ENCODE peak calls at places on chromosomes 4 and X, in four cellular contexts. One of them, this sample, is unnamed.

GRCh38 chr4:1405636-1406415 is 416 bp downstream of the NKX1-1 start:
- DNase-seq in stimulated activated CD4-positive, alpha-beta T cell treated with anti-CD3 and anti-CD28 coated beads, TNF-alpha, amount 100 ng/mL, for 4 hours: no peak
- DNase-seq in HuH-7: no peak
- DNase-seq in pancreas: no peak
- DNase-seq in this sample: peak; percentile 54

GRCh38 chrX:110846071-110846470 is 50.5 kb upstream of the CHRDL1 start:
- DNase-seq in stimulated activated CD4-positive, alpha-beta T cell treated with anti-CD3 and anti-CD28 coated beads, TNF-alpha, amount 100 ng/mL, for 4 hours: no peak
- DNase-seq in HuH-7: no peak
- DNase-seq in pancreas: no peak
- DNase-seq in this sample: no peak

GRCh38 chr4:183960912-183961569 is 55.9 kb downstream of the STOX2 start:
- DNase-seq in stimulated activated CD4-positive, alpha-beta T cell treated with anti-CD3 and anti-CD28 coated beads, TNF-alpha, amount 100 ng/mL, for 4 hours: no peak
- DNase-seq in HuH-7: no peak
- DNase-seq in pancreas: no peak
- DNase-seq in this sample: peak; percentile 70

GRCh38 chr4:148542922-148543623 is 100.9 kb upstream of the NR3C2 start:
- DNase-seq in stimulated activated CD4-positive, alpha-beta T cell treated with anti-CD3 and anti-CD28 coated beads, TNF-alpha, amount 100 ng/mL, for 4 hours: no peak
- DNase-seq in HuH-7: no peak
- DNase-seq in pancreas: no peak
- DNase-seq in this sample: no peak

GRCh38 chr4:10086506-10087120 is 30.0 kb downstream of the WDR1 start:
- DNase-seq in stimulated activated CD4-positive, alpha-beta T cell treated with anti-CD3 and anti-CD28 coated beads, TNF-alpha, amount 100 ng/mL, for 4 hours: no peak
- DNase-seq in HuH-7: no peak
- DNase-seq in pancreas: no peak
- DNase-seq in this sample: no peak

GRCh38 chrX:33336783-33337182 is 125.4 kb upstream of the DMD start:
- DNase-seq in stimulated activated CD4-positive, alpha-beta T cell treated with anti-CD3 and anti-CD28 coated beads, TNF-alpha, amount 100 ng/mL, for 4 hours: no peak
- DNase-seq in HuH-7: no peak
- DNase-seq in pancreas: peak; percentile 14
- DNase-seq in this sample: peak; percentile 62

GRCh38 chr4:123836919-123837605 is 440.5 kb downstream of the SPRY1 start:
- DNase-seq in stimulated activated CD4-positive, alpha-beta T cell treated with anti-CD3 and anti-CD28 coated beads, TNF-alpha, amount 100 ng/mL, for 4 hours: no peak
- DNase-seq in HuH-7: no peak
- DNase-seq in pancreas: no peak
- DNase-seq in this sample: no peak

GRCh38 chr4:182143822-182144620 is 99.2 kb upstream of the TENM3 start:
- DNase-seq in stimulated activated CD4-positive, alpha-beta T cell treated with anti-CD3 and anti-CD28 coated beads, TNF-alpha, amount 100 ng/mL, for 4 hours: no peak
- DNase-seq in HuH-7: no peak
- DNase-seq in pancreas: peak; percentile 13
- DNase-seq in this sample: peak; percentile 88

GRCh38 chr4:138901177-138901576 is 114.4 kb upstream of the NOCT start:
- DNase-seq in stimulated activated CD4-positive, alpha-beta T cell treated with anti-CD3 and anti-CD28 coated beads, TNF-alpha, amount 100 ng/mL, for 4 hours: no peak
- DNase-seq in HuH-7: no peak
- DNase-seq in pancreas: no peak
- DNase-seq in this sample: no peak

GRCh38 chrX:38664285-38664684 is 102.9 kb downstream of the TSPAN7 start:
- DNase-seq in stimulated activated CD4-positive, alpha-beta T cell treated with anti-CD3 and anti-CD28 coated beads, TNF-alpha, amount 100 ng/mL, for 4 hours: no peak
- DNase-seq in HuH-7: peak; percentile 5
- DNase-seq in pancreas: peak; percentile 24
- DNase-seq in this sample: peak; percentile 62

GRCh38 chr4:142379277-142380051 is 466.6 kb downstream of the INPP4B start:
- DNase-seq in stimulated activated CD4-positive, alpha-beta T cell treated with anti-CD3 and anti-CD28 coated beads, TNF-alpha, amount 100 ng/mL, for 4 hours: no peak
- DNase-seq in HuH-7: no peak
- DNase-seq in pancreas: no peak
- DNase-seq in this sample: peak; percentile 59

GRCh38 chr4:79030973-79031372 is 91.7 kb upstream of the PAQR3 start:
- DNase-seq in stimulated activated CD4-positive, alpha-beta T cell treated with anti-CD3 and anti-CD28 coated beads, TNF-alpha, amount 100 ng/mL, for 4 hours: no peak
- DNase-seq in HuH-7: no peak
- DNase-seq in pancreas: no peak
- DNase-seq in this sample: no peak

GRCh38 chr4:52751349-52751911 is at the start of gene ERVMER34-1:
- DNase-seq in stimulated activated CD4-positive, alpha-beta T cell treated with anti-CD3 and anti-CD28 coated beads, TNF-alpha, amount 100 ng/mL, for 4 hours: no peak
- DNase-seq in HuH-7: peak; percentile 83
- DNase-seq in pancreas: peak; percentile 84
- DNase-seq in this sample: peak; percentile 95

GRCh38 chr4:94889961-94890360 is 132.2 kb downstream of the BMPR1B start:
- DNase-seq in stimulated activated CD4-positive, alpha-beta T cell treated with anti-CD3 and anti-CD28 coated beads, TNF-alpha, amount 100 ng/mL, for 4 hours: no peak
- DNase-seq in HuH-7: no peak
- DNase-seq in pancreas: no peak
- DNase-seq in this sample: no peak

GRCh38 chr4:113148925-113149324 is 99.5 kb downstream of the ANK2 start:
- DNase-seq in stimulated activated CD4-positive, alpha-beta T cell treated with anti-CD3 and anti-CD28 coated beads, TNF-alpha, amount 100 ng/mL, for 4 hours: no peak
- DNase-seq in HuH-7: no peak
- DNase-seq in pancreas: no peak
- DNase-seq in this sample: no peak

GRCh38 chr4:183312841-183313240 is 7.2 kb downstream of the CLDN22 start:
- DNase-seq in stimulated activated CD4-positive, alpha-beta T cell treated with anti-CD3 and anti-CD28 coated beads, TNF-alpha, amount 100 ng/mL, for 4 hours: no peak
- DNase-seq in HuH-7: no peak
- DNase-seq in pancreas: no peak
- DNase-seq in this sample: no peak

GRCh38 chr4:825969-826330 is at the start of gene CPLX1:
- DNase-seq in stimulated activated CD4-positive, alpha-beta T cell treated with anti-CD3 and anti-CD28 coated beads, TNF-alpha, amount 100 ng/mL, for 4 hours: no peak
- DNase-seq in HuH-7: peak; percentile 87
- DNase-seq in pancreas: peak; percentile 41
- DNase-seq in this sample: peak; percentile 76

GRCh38 chrX:109485470-109486340 is 3.8 kb upstream of the GUCY2F start:
- DNase-seq in stimulated activated CD4-positive, alpha-beta T cell treated with anti-CD3 and anti-CD28 coated beads, TNF-alpha, amount 100 ng/mL, for 4 hours: peak; percentile 15
- DNase-seq in HuH-7: peak; percentile 10
- DNase-seq in pancreas: peak; percentile 77
- DNase-seq in this sample: peak; percentile 88

GRCh38 chr4:25817059-25817681 is 45.6 kb downstream of the SEL1L3 start:
- DNase-seq in stimulated activated CD4-positive, alpha-beta T cell treated with anti-CD3 and anti-CD28 coated beads, TNF-alpha, amount 100 ng/mL, for 4 hours: no peak
- DNase-seq in HuH-7: no peak
- DNase-seq in pancreas: no peak
- DNase-seq in this sample: no peak

GRCh38 chr4:158847535-158847934 is 78.7 kb downstream of the FNIP2 start:
- DNase-seq in stimulated activated CD4-positive, alpha-beta T cell treated with anti-CD3 and anti-CD28 coated beads, TNF-alpha, amount 100 ng/mL, for 4 hours: no peak
- DNase-seq in HuH-7: no peak
- DNase-seq in pancreas: no peak
- DNase-seq in this sample: no peak

This sample was measured in endodermal cell.